ENCODE peak calls at places on chromosomes 12 and 14, in four cellular contexts. K is GM12892, D is HepG2, P is K562. X is an unnamed sample.

GRCh38 chr12:49882248-49882850 is 21.4 kb downstream of the FAIM2 start:
- DNase-seq in D (no peak), P (no peak), K (no peak), X (no peak)

GRCh38 chr12:123488539-123489230 is 30.7 kb downstream of the SNRNP35 start:
- DNase-seq in P (no peak), K (no peak), D (no peak), X (no peak)

GRCh38 chr12:132282950-132283771 is 46.2 kb downstream of the GALNT9 start:
- DNase-seq in P (no peak), K (no peak), D (no peak), X (no peak)

GRCh38 chr14:103740991-103741689 is 25.5 kb downstream of the ZFYVE21 start:
- DNase-seq in D (no peak), P (no peak), K (no peak), X (no peak)

GRCh38 chr12:111055181-111055880 is 135.0 kb upstream of the MYL2 start:
- DNase-seq in P (no peak), K (no peak), D (no peak), X (no peak)

GRCh38 chr12:54421175-54421872 is 2.3 kb upstream of the ITGA5 start:
- DNase-seq in P (no peak), D (no peak), K (no peak), X (no peak)

GRCh38 chr14:39396448-39396847 is 35.8 kb downstream of the FBXO33 start:
- DNase-seq in D (no peak), P (no peak), K (no peak), X (no peak)

GRCh38 chr12:101793401-101793800 is 37.4 kb downstream of the GNPTAB start:
- DNase-seq in D (no peak), K (no peak), P (no peak), X (no peak)

GRCh38 chr12:72133497-72134055 is 138.6 kb upstream of the TRHDE start:
- DNase-seq in K (no peak), D (no peak), P (no peak), X (no peak)

GRCh38 chr14:31018057-31018645 is 7.3 kb upstream of the AP4S1 start:
- DNase-seq in D (no peak), P (no peak), K (no peak), X (no peak)

GRCh38 chr14:23172096-23172495 is 11.4 kb downstream of the SLC7A8 start:
- DNase-seq in K (no peak), D (no peak), P (no peak), X (no peak)

GRCh38 chr14:71163050-71163841 is 256.0 kb downstream of the PCNX1 start:
- DNase-seq in K (no peak), D (no peak), P (no peak), X (no peak)

GRCh38 chr12:32569256-32569655 is 109.8 kb upstream of the DNM1L start:
- DNase-seq in P (no peak), D (no peak), K (no peak), X (no peak)

GRCh38 chr12:28390716-28391452 is 200.6 kb downstream of the CCDC91 start:
- DNase-seq in P (no peak), D (no peak), K (no peak), X (no peak)

GRCh38 chr12:124625867-124626675 is 58.7 kb upstream of the NCOR2 start:
- DNase-seq in K (no peak), P (peak), D (peak), X (no peak)

GRCh38 chr12:44696542-44696941 is 179.6 kb downstream of the NELL2 start:
- DNase-seq in D (no peak), P (no peak), K (no peak), X (no peak)

GRCh38 chr12:95443458-95443857 is 30.5 kb upstream of the METAP2 start:
- DNase-seq in P (no peak), D (no peak), K (no peak), X (no peak)

GRCh38 chr12:72207756-72208155 is 64.4 kb upstream of the TRHDE start:
- DNase-seq in D (no peak), P (no peak), K (no peak), X (no peak)

GRCh38 chr14:50795909-50796308 is 35.1 kb downstream of the NIN start:
- DNase-seq in K (no peak), P (no peak), D (no peak), X (no peak)

GRCh38 chr14:24918822-24919221 is 131.1 kb downstream of the STXBP6 start:
- DNase-seq in D (no peak), P (no peak), K (no peak), X (no peak)

GRCh38 chr14:38171197-38171596 is 36.5 kb upstream of the SSTR1 start:
- DNase-seq in K (no peak), D (no peak), P (no peak), X (no peak)

GRCh38 chr14:33946679-33947078 is 4.2 kb downstream of the EGLN3 start:
- DNase-seq in D (no peak), P (no peak), K (no peak), X (no peak)

GRCh38 chr12:132399092-132400010 is 70.0 kb upstream of the GALNT9 start:
- DNase-seq in K (no peak), D (no peak), P (no peak), X (no peak)

GRCh38 chr14:32898876-32899275 is 39.8 kb upstream of the NPAS3 start:
- DNase-seq in P (no peak), K (no peak), D (no peak), X (no peak)

GRCh38 chr12:54412786-54413185 is 6.3 kb downstream of the ITGA5 start:
- DNase-seq in P (no peak), D (no peak), K (no peak), X (no peak)

GRCh38 chr12:22982635-22983034 is 357.7 kb downstream of the ETNK1 start:
- DNase-seq in D (no peak), P (no peak), K (no peak), X (no peak)

GRCh38 chr14:64815257-64815656 is 64.5 kb downstream of the SPTB start:
- DNase-seq in P (no peak), D (no peak), K (no peak), X (no peak)

GRCh38 chr12:91663331-91663998 is 480.8 kb upstream of the DCN start:
- DNase-seq in K (no peak), P (no peak), D (no peak), X (no peak)

GRCh38 chr12:3802721-3803120 is 49.8 kb upstream of the CRACR2A start:
- DNase-seq in P (no peak), D (no peak), K (no peak), X (no peak)

GRCh38 chr12:106962291-106962690 is 6.6 kb downstream of the TMEM263 start:
- DNase-seq in K (no peak), P (no peak), D (no peak), X (no peak)

GRCh38 chr12:14618990-14619389 is 51.3 kb upstream of the PLBD1 start:
- DNase-seq in P (no peak), D (no peak), K (no peak), X (no peak)

GRCh38 chr12:105899589-105899988 is 239.2 kb downstream of the NUAK1 start:
- DNase-seq in D (no peak), P (no peak), K (no peak), X (no peak)

GRCh38 chr14:53953002-53953827 is 3.4 kb downstream of the BMP4 start:
- DNase-seq in D (peak), K (no peak), P (peak), X (no peak)

GRCh38 chr12:30930238-30931010 is 3.9 kb downstream of the TSPAN11 start:
- DNase-seq in P (no peak), D (no peak), K (no peak), X (no peak)

GRCh38 chr12:84508325-84508861 is 404.2 kb downstream of the SLC6A15 start:
- DNase-seq in P (no peak), D (peak), K (no peak), X (no peak)

GRCh38 chr12:131126662-131127173 is 173.0 kb downstream of the ADGRD1 start:
- DNase-seq in K (no peak), P (no peak), D (no peak), X (no peak)

GRCh38 chr14:50666772-50667490 is 1.2 kb downstream of the SAV1 start:
- DNase-seq in P (no peak), D (peak), K (no peak), X (no peak)

GRCh38 chr14:80275208-80275850 is 64.0 kb upstream of the DIO2 start:
- DNase-seq in P (no peak), D (no peak), K (no peak), X (no peak)

DNA sequence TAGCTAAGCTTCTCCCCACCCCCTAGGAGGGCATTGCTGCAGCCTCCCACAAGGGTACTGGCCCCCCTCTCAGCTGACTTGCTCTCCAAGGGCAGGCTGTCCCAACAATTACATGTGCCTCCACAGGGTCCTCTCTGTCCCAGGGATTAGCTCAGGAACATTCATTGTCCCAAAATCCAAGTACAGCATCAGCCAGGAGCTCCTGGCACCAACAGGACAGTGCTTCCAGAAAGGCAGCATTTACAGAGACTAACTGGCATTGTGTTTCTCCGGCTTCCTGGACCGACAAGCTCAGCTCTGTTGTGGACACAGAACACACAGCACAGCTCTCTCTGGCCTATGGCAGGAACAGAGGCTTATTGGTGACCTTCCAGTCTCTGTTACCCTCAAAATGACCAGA is 21.7 kb downstream of the ABCD4 start:
- DNase-seq in P (no peak), K (no peak), D (no peak), X (no peak)
- TF ChIP-seq POLR2AphosphoS5 in P (no peak), K (no peak), D (no peak), X (no peak)

GRCh38 chr12:46555379-46555778 is 182.8 kb upstream of the SLC38A2 start:
- DNase-seq in P (no peak), K (no peak), D (no peak), X (no peak)
- TF ChIP-seq TAF1 in P (no peak), K (no peak), D (no peak), X (no peak)

GRCh38 chr14:61542848-61543790 is 152.2 kb upstream of the HIF1A start:
- DNase-seq in D (no peak), K (no peak), P (no peak), X (no peak)
- TF ChIP-seq POLR2AphosphoS5 in D (no peak), K (no peak), P (no peak), X (no peak)

DNA sequence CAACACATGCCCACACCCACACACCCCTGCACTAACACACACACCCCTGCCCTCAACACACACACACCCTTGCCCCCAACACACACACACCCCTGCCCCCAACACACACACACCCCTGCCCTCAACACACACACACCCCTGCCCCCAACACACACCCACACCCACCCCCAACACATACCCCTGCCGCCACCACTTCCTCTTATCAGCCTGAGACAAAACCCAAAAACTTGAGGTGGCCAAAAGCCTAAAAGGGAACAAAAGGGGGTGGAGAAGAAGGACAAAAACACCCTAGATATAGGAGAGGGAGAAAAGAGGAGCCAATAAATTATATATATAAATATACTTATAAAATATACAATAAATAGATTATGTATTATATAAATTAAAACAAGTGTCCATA is 9.1 kb upstream of the DEGS2 start:
- DNase-seq in K (no peak), P (peak), D (no peak), X (no peak)
- TF ChIP-seq TAF1 in K (no peak), P (no peak), D (no peak), X (no peak)

GRCh38 chr14:95014036-95014435 is 143.3 kb downstream of the DICER1 start:
- DNase-seq in D (no peak), P (no peak), K (no peak), X (no peak)

GRCh38 chr14:95011449-95012020 is 145.8 kb downstream of the DICER1 start:
- DNase-seq in D (no peak), K (no peak), P (no peak), X (no peak)

GRCh38 chr14:95006479-95006878 is 150.8 kb downstream of the DICER1 start:
- DNase-seq in K (no peak), P (no peak), D (no peak), X (no peak)

GRCh38 chr14:95003099-95003960 is 154.0 kb downstream of the DICER1 start:
- DNase-seq in D (no peak), K (no peak), P (no peak), X (no peak)

DNA sequence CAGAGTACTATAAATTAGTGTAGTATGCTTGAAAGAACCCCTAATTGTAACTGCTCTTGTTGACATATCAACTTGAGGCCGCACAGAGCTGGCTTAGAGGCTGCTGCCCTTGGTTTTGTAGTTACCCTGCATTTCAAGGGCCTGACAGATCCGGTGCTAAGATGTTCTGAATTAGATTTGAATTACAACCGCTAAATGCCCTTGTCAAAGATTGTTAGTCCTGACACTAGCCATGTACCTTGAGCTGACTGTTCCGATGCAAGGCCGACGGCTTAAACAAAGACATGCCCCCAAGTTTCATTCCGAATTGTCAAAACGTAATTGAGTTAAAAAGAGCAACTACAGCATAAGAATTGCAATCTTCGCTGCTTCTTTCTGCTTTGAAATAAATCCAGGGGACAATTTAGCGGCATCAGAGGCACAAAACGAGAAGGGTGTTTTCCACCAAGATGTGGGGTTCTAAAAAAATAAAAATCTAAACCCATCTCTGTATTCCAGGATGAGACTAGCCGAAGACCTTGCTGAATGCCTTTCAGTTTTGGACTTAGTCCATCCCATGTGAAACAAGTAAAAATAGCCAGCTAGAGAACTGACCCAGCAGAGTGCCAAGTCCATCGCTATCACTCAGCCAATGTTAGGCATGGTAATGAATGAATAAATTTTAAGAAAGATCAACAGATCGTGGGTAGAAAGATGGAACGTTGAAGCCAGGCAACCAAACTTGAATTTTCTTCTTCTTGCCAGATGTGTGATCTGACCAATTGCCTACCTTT is 148.7 kb downstream of the DICER1 start:
- DNase-seq in K (no peak), P (no peak), D (no peak), X (no peak)
- TF ChIP-seq POLR2AphosphoS5 in K (no peak), P (no peak), D (no peak), X (no peak)

GRCh38 chr14:75125617-75126016 is 1.2 kb downstream of the NEK9 start:
- DNase-seq in P (no peak), K (no peak), D (no peak), X (no peak)
- TF ChIP-seq TAF1 in P (no peak), K (no peak), D (no peak), X (no peak)

DNA sequence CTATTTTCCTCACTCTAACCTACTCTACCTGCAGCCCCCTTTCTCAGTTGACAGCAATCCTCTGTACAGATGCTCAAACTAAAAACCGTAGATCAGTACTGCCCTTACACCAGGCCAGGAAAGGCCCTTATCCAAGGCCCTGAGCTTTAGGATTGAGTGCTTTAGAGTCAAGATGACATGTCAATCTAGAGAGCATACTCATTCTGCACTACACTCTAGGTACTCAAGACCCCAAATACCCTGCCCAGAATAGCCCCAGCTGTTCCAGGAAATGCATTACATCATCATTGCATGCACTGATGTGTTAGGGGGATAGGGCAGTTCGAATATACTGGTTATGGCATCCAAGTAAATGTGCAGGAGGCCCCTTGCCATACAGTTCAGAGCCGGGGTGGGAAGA is 3.5 kb upstream of the PHLDA1 start:
- DNase-seq in K (no peak), D (no peak), P (no peak), X (no peak)
- TF ChIP-seq POLR2AphosphoS5 in K (no peak), D (no peak), P (no peak), X (no peak)

GRCh38 chr12:127398026-127398715 is 868.8 kb upstream of the TMEM132C start:
- DNase-seq in D (no peak), P (no peak), K (no peak), X (no peak)

GRCh38 chr12:127396720-127397119 is 870.2 kb upstream of the TMEM132C start:
- DNase-seq in D (no peak), P (no peak), K (no peak), X (no peak)

GRCh38 chr12:127389923-127390322 is 877.0 kb upstream of the TMEM132C start:
- DNase-seq in K (no peak), D (peak), P (no peak), X (no peak)

GRCh38 chr12:127393460-127393859 is 873.5 kb upstream of the TMEM132C start:
- DNase-seq in P (no peak), D (no peak), K (no peak), X (no peak)

GRCh38 chr12:127393896-127394295 is 873.1 kb upstream of the TMEM132C start:
- DNase-seq in D (no peak), K (no peak), P (no peak), X (no peak)
- TF ChIP-seq TAF1 in D (no peak), K (no peak), P (no peak), X (no peak)